ENCODE peak calls at places on chromosomes 7 and 10, in six cellular contexts. Q is IMR-90, H is neuronal stem cell, Z is mesenchymal stem cell, P is H1, V is trophoblast cell. W is an unnamed sample.
A peak's percentile ranks its signal among the peaks of the same experiment; 100 is the strongest.

GRCh38 chr7:130650616-130651015 is 17.9 kb downstream of the COPG2 start:
- DNase-seq in P (no peak), Z (peak; percentile 6), Q (no peak), H (no peak), V (no peak), W (no peak)

GRCh38 chr7:2282185-2282751 is 32.0 kb downstream of the SNX8 start:
- DNase-seq in Q (no peak), Z (no peak), H (no peak), V (no peak), P (no peak), W (no peak)

GRCh38 chr10:104057717-104058116 is 28.0 kb downstream of the COL17A1 start:
- DNase-seq in V (no peak), Z (no peak), H (peak; percentile 40), Q (no peak), P (no peak), W (peak; percentile 45)

GRCh38 chr10:79299397-79300370 is 47.6 kb upstream of the PPIF start:
- DNase-seq in P (no peak), Z (peak; percentile 88), H (no peak), Q (peak; percentile 90), V (peak; percentile 76), W (peak; percentile 10)

GRCh38 chr7:127290801-127291361 is 38.1 kb upstream of the GRM8 start:
- DNase-seq in Z (no peak), V (no peak), P (no peak), Q (peak; percentile 0), H (no peak), W (no peak)

GRCh38 chr7:151808296-151809155 is 68.4 kb downstream of the PRKAG2 start:
- DNase-seq in Q (no peak), H (no peak), P (no peak), V (peak; percentile 69), Z (no peak), W (no peak)

GRCh38 chr10:99536400-99537254 is 3.9 kb downstream of the NKX2-3 start:
- DNase-seq in H (peak; percentile 81), V (no peak), Z (peak; percentile 79), P (no peak), Q (no peak), W (peak; percentile 68)

GRCh38 chr7:100827330-100828226 is at the start of gene EPHB4:
- DNase-seq in Z (peak; percentile 91), H (peak; percentile 90), V (peak; percentile 39), P (no peak), Q (peak; percentile 86), W (peak; percentile 97)

GRCh38 chr7:138120140-138120827 is 44.0 kb downstream of the AKR1D1 start:
- DNase-seq in Z (no peak), V (no peak), Q (no peak), P (no peak), H (no peak), W (no peak)

GRCh38 chr7:133016629-133017028 is 65.3 kb downstream of the CHCHD3 start:
- DNase-seq in Z (no peak), H (no peak), Q (no peak), V (no peak), P (no peak), W (no peak)

GRCh38 chr10:30491832-30492530 is 58.0 kb downstream of the MAP3K8 start:
- DNase-seq in P (no peak), Q (no peak), V (no peak), H (no peak), Z (no peak), W (no peak)

GRCh38 chr7:13948019-13948781 is 41.3 kb downstream of the ETV1 start:
- DNase-seq in H (no peak), V (no peak), Z (peak; percentile 18), P (no peak), Q (no peak), W (no peak)

GRCh38 chr10:68897336-68897741 is 3.8 kb upstream of the DDX50 start:
- DNase-seq in P (no peak), Z (peak; percentile 84), H (peak; percentile 68), Q (peak; percentile 77), V (peak; percentile 76), W (peak; percentile 81)

GRCh38 chr7:47500103-47500563 is 81.8 kb downstream of the TNS3 start:
- DNase-seq in Z (no peak), V (no peak), P (no peak), Q (no peak), H (no peak), W (no peak)

GRCh38 chr10:103072276-103072675 is 120.8 kb downstream of the NT5C2 start:
- DNase-seq in Z (no peak), P (no peak), H (no peak), V (no peak), Q (no peak), W (no peak)

GRCh38 chr10:11639861-11640764 is 28.7 kb upstream of the USP6NL start:
- DNase-seq in H (peak; percentile 8), Q (no peak), Z (no peak), P (no peak), V (peak; percentile 90), W (peak; percentile 9)

GRCh38 chr7:108736266-108736891 is 166.7 kb downstream of the DNAJB9 start:
- DNase-seq in P (no peak), Z (no peak), V (no peak), Q (no peak), H (no peak), W (no peak)

GRCh38 chr7:39880556-39880955 is 69.5 kb upstream of the CDK13 start:
- DNase-seq in Z (peak; percentile 10), Q (peak; percentile 31), H (no peak), V (peak; percentile 89), P (no peak), W (no peak)

GRCh38 chr10:184911-185310 is 49.7 kb downstream of the ZMYND11 start:
- DNase-seq in H (no peak), V (no peak), Q (peak; percentile 59), Z (peak; percentile 56), P (no peak), W (no peak)

GRCh38 chr7:133165001-133165400 is 83.1 kb upstream of the CHCHD3 start:
- DNase-seq in V (no peak), Z (no peak), H (no peak), Q (no peak), P (no peak), W (no peak)

GRCh38 chr7:47852330-47853245 is 95.7 kb downstream of the PKD1L1 start:
- DNase-seq in P (no peak), V (peak; percentile 7), H (no peak), Z (no peak), Q (no peak), W (peak; percentile 53)

GRCh38 chr7:77481615-77482014 is 55.5 kb upstream of the PTPN12 start:
- DNase-seq in V (peak; percentile 75), Z (no peak), P (no peak), H (no peak), Q (no peak), W (no peak)
- H4K8ac ChIP-seq in V (no peak overlapping the region), Z (no peak overlapping the region), P (no peak overlapping the region), H (no peak overlapping the region), Q (no peak overlapping the region), W (no peak overlapping the region)

DNA sequence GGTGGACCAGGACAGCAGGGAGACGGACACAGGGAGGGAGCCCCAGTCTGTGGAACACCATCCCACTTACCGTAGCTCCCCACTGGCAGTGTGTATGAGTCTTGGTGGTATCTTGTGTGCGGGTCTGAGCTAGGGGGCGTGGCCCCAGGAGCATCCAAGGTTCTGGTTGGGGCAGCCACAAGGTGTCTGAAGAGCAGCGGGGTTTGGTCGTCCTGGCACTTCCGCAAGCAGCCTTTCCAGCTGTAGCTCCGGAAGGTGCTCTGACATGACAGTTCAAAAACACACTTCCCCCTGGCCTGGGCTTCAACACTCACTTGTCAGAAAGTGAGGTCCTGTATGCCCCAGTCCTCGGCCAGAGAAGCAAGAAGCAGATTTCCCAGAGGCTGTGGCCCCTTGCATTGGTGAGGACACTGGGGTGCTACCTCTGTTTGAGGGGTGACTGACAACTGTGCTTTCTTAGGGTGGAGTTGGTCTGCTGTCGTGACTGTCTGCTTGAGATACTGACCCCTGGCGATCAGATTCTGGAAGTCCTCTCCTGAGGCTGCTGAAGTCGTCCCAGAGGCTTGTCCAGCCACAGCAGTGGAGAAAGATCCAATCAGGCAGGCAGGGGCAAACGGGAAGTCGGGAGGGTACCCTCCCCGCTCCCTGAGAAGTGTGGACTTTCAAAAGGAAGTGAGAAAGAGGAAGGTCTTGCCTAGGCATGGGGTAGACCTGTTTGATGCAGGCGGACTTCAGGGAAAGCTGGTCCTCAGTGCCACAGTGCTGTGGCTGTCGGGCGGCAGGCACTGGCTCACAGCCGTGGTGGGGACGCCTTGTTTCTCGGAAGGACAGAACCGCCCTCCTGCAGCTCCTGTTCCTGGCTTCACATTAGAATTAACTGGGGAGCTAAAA is 51.4 kb upstream of the PFKFB3 start:
- DNase-seq in P (peak; percentile 61), V (peak; percentile 66), H (no peak), Q (peak; percentile 69), Z (peak; percentile 76), W (peak; percentile 93)
- H3K4me3 ChIP-seq in P (no peak overlapping the region), V (no peak overlapping the region), H (no peak overlapping the region), Q (no peak overlapping the region), Z (no peak overlapping the region), W (no peak overlapping the region)

GRCh38 chr7:157851501-157852067 is 514.8 kb downstream of the DNAJB6 start:
- DNase-seq in Q (no peak), V (peak; percentile 4), H (peak; percentile 58), P (no peak), Z (no peak), W (peak; percentile 77)
- H4K8ac ChIP-seq in Q (no peak overlapping the region), V (no peak overlapping the region), H (no peak overlapping the region), P (no peak overlapping the region), Z (no peak overlapping the region), W (no peak overlapping the region)

DNA sequence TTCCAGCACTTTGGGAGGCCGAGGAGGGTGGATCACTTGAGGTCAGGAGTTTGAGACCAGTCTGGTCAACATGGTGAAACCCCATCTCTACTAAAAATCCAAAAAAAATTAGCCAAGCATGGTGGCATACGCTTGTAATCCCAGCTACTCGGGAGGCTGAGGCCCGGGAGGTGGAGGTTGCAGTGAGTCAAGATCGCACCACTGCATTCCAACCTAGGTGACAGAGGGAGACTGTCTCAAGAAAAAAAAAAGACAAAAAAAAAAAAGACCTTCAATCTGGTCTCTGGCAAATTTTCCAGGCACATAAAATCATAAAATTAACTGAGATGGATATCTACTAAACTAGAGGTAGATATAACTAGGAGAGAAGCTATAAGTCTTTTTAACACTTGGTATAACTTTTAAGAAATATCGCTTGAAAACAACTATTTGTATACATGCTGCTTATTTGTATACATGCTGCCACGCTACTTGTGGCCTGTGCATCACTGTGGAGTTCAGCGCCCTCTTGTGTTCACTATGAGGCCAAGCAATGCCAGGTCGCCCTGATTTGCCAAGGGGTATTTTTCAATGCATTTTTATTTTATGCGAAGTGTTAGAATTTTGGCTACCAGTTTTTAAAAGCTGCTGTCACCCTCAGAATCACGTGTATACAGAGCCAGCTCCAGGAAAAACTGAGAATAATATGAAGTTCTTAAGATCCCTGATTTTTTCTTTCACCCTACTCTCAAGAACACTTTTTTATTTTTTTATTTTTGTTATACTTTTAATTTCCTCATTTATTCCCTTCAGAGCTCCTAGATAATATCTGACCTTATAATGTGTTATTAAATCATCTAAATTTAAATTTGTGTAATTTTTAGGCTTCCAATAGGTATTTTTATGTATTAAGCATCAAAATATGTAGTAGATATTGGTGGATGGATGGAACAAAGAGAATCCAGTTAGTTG is 26.7 kb downstream of the CYCS start:
- DNase-seq in Z (peak; percentile 77), V (peak; percentile 88), H (peak; percentile 46), Q (peak; percentile 75), P (peak; percentile 15), W (peak; percentile 80)
- H3K4me3 ChIP-seq in Z (no peak overlapping the region), V (no peak overlapping the region), H (no peak overlapping the region), Q (no peak overlapping the region), P (no peak overlapping the region), W (no peak overlapping the region)